ENCODE peak calls at places on chromosomes 3 and 15, in five cellular contexts. One of them, this sample, is unnamed.

GRCh38 chr3:42514876-42515275 is 12.4 kb downstream of the VIPR1 start:
- DNase-seq in activated CD4-positive, CD25-positive, alpha-beta regulatory T cell: no peak
- DNase-seq in NCI-H1092: no peak
- DNase-seq in GM04504: no peak
- DNase-seq in ELR: no peak
- DNase-seq in this sample: no peak

GRCh38 chr3:52055537-52056351 is 627 bp downstream of the DUSP7 start:
- DNase-seq in activated CD4-positive, CD25-positive, alpha-beta regulatory T cell: peak
- DNase-seq in NCI-H1092: no peak
- DNase-seq in GM04504: no peak
- DNase-seq in ELR: peak
- DNase-seq in this sample: peak

GRCh38 chr15:64640146-64640868 is 135.1 kb downstream of the RBPMS2 start:
- DNase-seq in activated CD4-positive, CD25-positive, alpha-beta regulatory T cell: no peak
- DNase-seq in NCI-H1092: no peak
- DNase-seq in GM04504: no peak
- DNase-seq in ELR: peak
- DNase-seq in this sample: no peak

GRCh38 chr3:48832691-48833090 is 15.0 kb downstream of the PRKAR2A start:
- DNase-seq in activated CD4-positive, CD25-positive, alpha-beta regulatory T cell: no peak
- DNase-seq in NCI-H1092: no peak
- DNase-seq in GM04504: no peak
- DNase-seq in ELR: no peak
- DNase-seq in this sample: no peak

GRCh38 chr3:101065962-101066361 is 72.7 kb upstream of the ABI3BP start:
- DNase-seq in activated CD4-positive, CD25-positive, alpha-beta regulatory T cell: no peak
- DNase-seq in NCI-H1092: no peak
- DNase-seq in GM04504: peak
- DNase-seq in ELR: peak
- DNase-seq in this sample: no peak

GRCh38 chr15:60633426-60633968 is 154.6 kb upstream of the ICE2 start:
- DNase-seq in activated CD4-positive, CD25-positive, alpha-beta regulatory T cell: no peak
- DNase-seq in NCI-H1092: no peak
- DNase-seq in GM04504: no peak
- DNase-seq in ELR: no peak
- DNase-seq in this sample: no peak

GRCh38 chr3:52841981-52842340 is 7.1 kb upstream of the MUSTN1 start:
- DNase-seq in activated CD4-positive, CD25-positive, alpha-beta regulatory T cell: no peak
- DNase-seq in NCI-H1092: no peak
- DNase-seq in GM04504: no peak
- DNase-seq in ELR: no peak
- DNase-seq in this sample: no peak

GRCh38 chr15:44801368-44801767 is 65.0 kb downstream of the TRIM69 start:
- DNase-seq in activated CD4-positive, CD25-positive, alpha-beta regulatory T cell: no peak
- DNase-seq in NCI-H1092: no peak
- DNase-seq in GM04504: no peak
- DNase-seq in ELR: no peak
- DNase-seq in this sample: no peak

GRCh38 chr3:157282261-157283191 is 122.6 kb upstream of the CCNL1 start:
- DNase-seq in activated CD4-positive, CD25-positive, alpha-beta regulatory T cell: no peak
- DNase-seq in NCI-H1092: no peak
- DNase-seq in GM04504: peak
- DNase-seq in ELR: peak
- DNase-seq in this sample: no peak

GRCh38 chr3:129608087-129608935 is 1.8 kb upstream of the PLXND1 start:
- DNase-seq in activated CD4-positive, CD25-positive, alpha-beta regulatory T cell: no peak
- DNase-seq in NCI-H1092: peak
- DNase-seq in GM04504: no peak
- DNase-seq in ELR: peak
- DNase-seq in this sample: no peak

GRCh38 chr3:16064660-16065414 is 109.6 kb upstream of the GALNT15 start:
- DNase-seq in activated CD4-positive, CD25-positive, alpha-beta regulatory T cell: no peak
- DNase-seq in NCI-H1092: no peak
- DNase-seq in GM04504: peak
- DNase-seq in ELR: peak
- DNase-seq in this sample: no peak

GRCh38 chr3:44058022-44058867 is 183.4 kb upstream of the TOPAZ1 start:
- DNase-seq in activated CD4-positive, CD25-positive, alpha-beta regulatory T cell: no peak
- DNase-seq in NCI-H1092: no peak
- DNase-seq in GM04504: peak
- DNase-seq in ELR: peak
- DNase-seq in this sample: no peak

GRCh38 chr3:187082976-187083375 is 56.3 kb downstream of the RPL39L start:
- DNase-seq in activated CD4-positive, CD25-positive, alpha-beta regulatory T cell: no peak
- DNase-seq in NCI-H1092: no peak
- DNase-seq in GM04504: no peak
- DNase-seq in ELR: no peak
- DNase-seq in this sample: no peak

GRCh38 chr3:141860086-141860669 is 16.3 kb upstream of the ATP1B3 start:
- DNase-seq in activated CD4-positive, CD25-positive, alpha-beta regulatory T cell: no peak
- DNase-seq in NCI-H1092: no peak
- DNase-seq in GM04504: no peak
- DNase-seq in ELR: no peak
- DNase-seq in this sample: no peak